ENCODE peak calls at places on chromosome 4, in four cellular contexts. One of them, this sample, is unnamed.

GRCh38 chr4:155758500-155759371 is at the start of gene GUCY1B1:
- DNase-seq in A172: peak; percentile 94
- DNase-seq in T-helper 9 cell: peak; percentile 3
- DNase-seq in H9: peak; percentile 97
- DNase-seq in this sample: peak; percentile 86

GRCh38 chr4:158200214-158200613 is 10.1 kb upstream of the TMEM144 start:
- DNase-seq in A172: no peak
- DNase-seq in T-helper 9 cell: no peak
- DNase-seq in H9: no peak
- DNase-seq in this sample: no peak

GRCh38 chr4:72525938-72526337 is 43.1 kb downstream of the ADAMTS3 start:
- DNase-seq in A172: no peak
- DNase-seq in T-helper 9 cell: no peak
- DNase-seq in H9: no peak
- DNase-seq in this sample: no peak

GRCh38 chr4:53763813-53764597 is 172.7 kb upstream of the LNX1 start:
- DNase-seq in A172: peak; percentile 77
- DNase-seq in T-helper 9 cell: no peak
- DNase-seq in H9: no peak
- DNase-seq in this sample: no peak

GRCh38 chr4:47879458-47879857 is 34.9 kb downstream of the NFXL1 start:
- DNase-seq in A172: no peak
- DNase-seq in T-helper 9 cell: no peak
- DNase-seq in H9: no peak
- DNase-seq in this sample: no peak

GRCh38 chr4:74919783-74920182 is 13.1 kb upstream of the PARM1 start:
- DNase-seq in A172: no peak
- DNase-seq in T-helper 9 cell: no peak
- DNase-seq in H9: no peak
- DNase-seq in this sample: no peak

GRCh38 chr4:100631281-100631968 is 113.6 kb upstream of the EMCN start:
- DNase-seq in A172: no peak
- DNase-seq in T-helper 9 cell: no peak
- DNase-seq in H9: no peak
- DNase-seq in this sample: no peak

GRCh38 chr4:114349543-114350175 is 248.9 kb upstream of the UGT8 start:
- DNase-seq in A172: peak; percentile 10
- DNase-seq in T-helper 9 cell: no peak
- DNase-seq in H9: no peak
- DNase-seq in this sample: no peak

GRCh38 chr4:38122060-38122459 is 161.9 kb downstream of the PTTG2 start:
- DNase-seq in A172: no peak
- DNase-seq in T-helper 9 cell: no peak
- DNase-seq in H9: no peak
- DNase-seq in this sample: no peak

GRCh38 chr4:26181616-26182015 is 139.2 kb upstream of the RBPJ start:
- DNase-seq in A172: no peak
- DNase-seq in T-helper 9 cell: no peak
- DNase-seq in H9: no peak
- DNase-seq in this sample: no peak

GRCh38 chr4:142567620-142568451 is 278.3 kb downstream of the INPP4B start:
- DNase-seq in A172: no peak
- DNase-seq in T-helper 9 cell: no peak
- DNase-seq in H9: no peak
- DNase-seq in this sample: no peak

GRCh38 chr4:187289371-187289770 is 565.7 kb upstream of the FAT1 start:
- DNase-seq in A172: no peak
- DNase-seq in T-helper 9 cell: no peak
- DNase-seq in H9: no peak
- DNase-seq in this sample: no peak

GRCh38 chr4:63578383-63578782 is 830.9 kb downstream of the TECRL start:
- DNase-seq in A172: no peak
- DNase-seq in T-helper 9 cell: no peak
- DNase-seq in H9: no peak
- DNase-seq in this sample: no peak

GRCh38 chr4:41360911-41361830 is 104.4 kb downstream of the UCHL1 start:
- DNase-seq in A172: no peak
- DNase-seq in T-helper 9 cell: no peak
- DNase-seq in H9: peak; percentile 55
- DNase-seq in this sample: no peak

GRCh38 chr4:94342713-94343112 is at the start of gene HPGDS:
- DNase-seq in A172: no peak
- DNase-seq in T-helper 9 cell: no peak
- DNase-seq in H9: no peak
- DNase-seq in this sample: no peak

GRCh38 chr4:127601029-127601428 is 31.7 kb upstream of the INTU start:
- DNase-seq in A172: no peak
- DNase-seq in T-helper 9 cell: no peak
- DNase-seq in H9: no peak
- DNase-seq in this sample: no peak

GRCh38 chr4:116598980-116599789 is 486.2 kb downstream of the TRAM1L1 start:
- DNase-seq in A172: no peak
- DNase-seq in T-helper 9 cell: no peak
- DNase-seq in H9: no peak
- DNase-seq in this sample: no peak

GRCh38 chr4:20662851-20663250 is 37.4 kb upstream of the PACRGL start:
- DNase-seq in A172: no peak
- DNase-seq in T-helper 9 cell: no peak
- DNase-seq in H9: no peak
- DNase-seq in this sample: no peak

GRCh38 chr4:125739760-125740159 is 425.0 kb downstream of the FAT4 start:
- DNase-seq in A172: no peak
- DNase-seq in T-helper 9 cell: no peak
- DNase-seq in H9: no peak
- DNase-seq in this sample: no peak

GRCh38 chr4:151624606-151625565 is 135.9 kb downstream of the GATB start:
- DNase-seq in A172: no peak
- DNase-seq in T-helper 9 cell: no peak
- DNase-seq in H9: no peak
- DNase-seq in this sample: no peak

GRCh38 chr4:1318488-1319213 is 28.4 kb upstream of the UVSSA start:
- DNase-seq in A172: no peak
- DNase-seq in T-helper 9 cell: no peak
- DNase-seq in H9: peak; percentile 46
- DNase-seq in this sample: no peak

GRCh38 chr4:83356899-83357661 is 22.4 kb upstream of the HPSE start:
- DNase-seq in A172: peak; percentile 87
- DNase-seq in T-helper 9 cell: no peak
- DNase-seq in H9: no peak
- DNase-seq in this sample: no peak

GRCh38 chr4:86117781-86118302 is 242.0 kb downstream of the MAPK10 start:
- DNase-seq in A172: no peak
- DNase-seq in T-helper 9 cell: no peak
- DNase-seq in H9: no peak
- DNase-seq in this sample: no peak

GRCh38 chr4:1239141-1239948 is 9.6 kb downstream of the CTBP1 start:
- DNase-seq in A172: no peak
- DNase-seq in T-helper 9 cell: no peak
- DNase-seq in H9: no peak
- DNase-seq in this sample: no peak

GRCh38 chr4:185965456-185966384 is 103.2 kb upstream of the TLR3 start:
- DNase-seq in A172: no peak
- DNase-seq in T-helper 9 cell: no peak
- DNase-seq in H9: no peak
- DNase-seq in this sample: no peak

GRCh38 chr4:87806520-87806919 is 7.2 kb downstream of the IBSP start:
- DNase-seq in A172: no peak
- DNase-seq in T-helper 9 cell: no peak
- DNase-seq in H9: no peak
- DNase-seq in this sample: no peak

GRCh38 chr4:52052475-52052780 is 1.3 kb downstream of the SPATA18 start:
- DNase-seq in A172: no peak
- DNase-seq in T-helper 9 cell: no peak
- DNase-seq in H9: no peak
- DNase-seq in this sample: no peak

GRCh38 chr4:187128226-187128625 is 404.6 kb upstream of the FAT1 start:
- DNase-seq in A172: peak; percentile 77
- DNase-seq in T-helper 9 cell: no peak
- DNase-seq in H9: no peak
- DNase-seq in this sample: no peak

GRCh38 chr4:114860791-114861190 is 252.6 kb downstream of the NDST4 start:
- DNase-seq in A172: no peak
- DNase-seq in T-helper 9 cell: no peak
- DNase-seq in H9: no peak
- DNase-seq in this sample: no peak

GRCh38 chr4:3784469-3785291 is 18.5 kb downstream of the ADRA2C start:
- DNase-seq in A172: no peak
- DNase-seq in T-helper 9 cell: no peak
- DNase-seq in H9: no peak
- DNase-seq in this sample: no peak

GRCh38 chr4:180587379-180587778 is 1655.8 kb upstream of the TENM3 start:
- DNase-seq in A172: no peak
- DNase-seq in T-helper 9 cell: no peak
- DNase-seq in H9: no peak
- DNase-seq in this sample: no peak

GRCh38 chr4:6225469-6225868 is 25.1 kb upstream of the JAKMIP1 start:
- DNase-seq in A172: peak; percentile 41
- DNase-seq in T-helper 9 cell: no peak
- DNase-seq in H9: peak; percentile 62
- DNase-seq in this sample: no peak

GRCh38 chr4:7938513-7939376 is 916 bp downstream of the AFAP1 start:
- DNase-seq in A172: no peak
- DNase-seq in T-helper 9 cell: peak; percentile 4
- DNase-seq in H9: no peak
- DNase-seq in this sample: no peak

GRCh38 chr4:169311643-169312365 is 41.0 kb upstream of the SH3RF1 start:
- DNase-seq in A172: peak; percentile 60
- DNase-seq in T-helper 9 cell: no peak
- DNase-seq in H9: peak; percentile 69
- DNase-seq in this sample: peak; percentile 52